ENCODE peak calls at places on chromosome 15, in eight cellular contexts. Z, O, Y, H, V, U, P and C are unnamed samples.

GRCh38 chr15:50425219-50425618 is 1.0 kb downstream of the USP8 start:
- DNase-seq in P (no peak), Z (no peak), V (no peak), Y (no peak), O (no peak), U (no peak), H (peak; percentile 12), C (no peak)

GRCh38 chr15:92277776-92278175 is 115.9 kb upstream of the ST8SIA2 start:
- DNase-seq in P (no peak), Z (no peak), U (peak; percentile 2), O (peak; percentile 0), H (no peak), Y (no peak), V (no peak), C (no peak)

GRCh38 chr15:43440721-43441281 is 52.2 kb downstream of the TP53BP1 start:
- DNase-seq in Y (no peak), V (peak; percentile 6), Z (peak; percentile 30), H (peak; percentile 97), O (peak; percentile 97), U (peak; percentile 99), P (peak; percentile 93), C (no peak)

GRCh38 chr15:32042269-32042996 is 12.1 kb downstream of the CHRNA7 start:
- DNase-seq in V (peak; percentile 6), Z (no peak), H (no peak), Y (no peak), P (no peak), U (no peak), O (no peak), C (no peak)

GRCh38 chr15:51094606-51095569 is at the start of gene TNFAIP8L3:
- DNase-seq in P (no peak), H (no peak), U (peak; percentile 53), O (peak; percentile 49), Y (no peak), Z (peak; percentile 56), V (peak; percentile 39), C (no peak)

GRCh38 chr15:70348581-70349344 is 251.0 kb upstream of the TLE3 start:
- DNase-seq in O (peak; percentile 64), U (peak; percentile 14), V (no peak), Z (peak; percentile 76), Y (no peak), H (no peak), P (no peak), C (no peak)

GRCh38 chr15:69074011-69074842 is 59.7 kb downstream of the NOX5 start:
- DNase-seq in Y (no peak), O (peak; percentile 78), Z (peak; percentile 74), P (peak; percentile 8), U (peak; percentile 66), V (peak; percentile 72), H (peak; percentile 68), C (no peak)

GRCh38 chr15:59611277-59612260 is at the start of gene GCNT3:
- DNase-seq in Z (peak; percentile 81), O (peak; percentile 17), P (peak; percentile 95), V (no peak), U (peak; percentile 55), H (peak; percentile 18), Y (no peak), C (no peak)